ENCODE peak calls at places on chromosomes 1 and 21, in seven cellular contexts. F, H, X, O, R, D and M are unnamed samples. For H3K36me3, the result is how much of the 10 kb centered on the place peaks cover.

GRCh38 chr21:42440187-42440792 is 36.6 kb downstream of the UBASH3A start:
- DNase-seq in X (no peak), O (no peak), R (no peak), F (no peak), D (no peak), H (peak), M (no peak)

GRCh38 chr1:7108251-7108650 is 323.0 kb downstream of the CAMTA1 start:
- DNase-seq in O (no peak), F (no peak), R (no peak), X (no peak), D (no peak), H (no peak), M (no peak)

GRCh38 chr1:84352298-84353106 is 45.8 kb upstream of the DNASE2B start:
- DNase-seq in F (no peak), X (no peak), H (no peak), R (no peak), D (no peak), O (peak), M (no peak)

GRCh38 chr1:64042331-64043100 is 160.9 kb upstream of the UBE2U start:
- DNase-seq in X (peak), D (no peak), O (no peak), F (no peak), H (no peak), R (peak), M (peak)

GRCh38 chr1:159091547-159092397 is 15.2 kb upstream of the AIM2 start:
- DNase-seq in R (no peak), O (no peak), F (no peak), X (no peak), H (no peak), D (no peak), M (no peak)

GRCh38 chr21:22758478-22758877 is 1760.3 kb downstream of the NCAM2 start:
- DNase-seq in F (no peak), X (no peak), H (no peak), O (peak), D (no peak), R (no peak), M (no peak)

GRCh38 chr1:223738465-223739365 is 26.4 kb downstream of the CAPN2 start:
- DNase-seq in R (no peak), X (peak), H (no peak), D (no peak), F (no peak), O (no peak), M (no peak)

GRCh38 chr1:150696590-150696989 is 364 bp downstream of the GOLPH3L start:
- DNase-seq in R (no peak), D (no peak), O (no peak), X (no peak), F (no peak), H (no peak), M (no peak)

GRCh38 chr1:194295690-194296089 is 1109.3 kb upstream of the B3GALT2 start:
- DNase-seq in O (peak), X (no peak), D (peak), R (no peak), H (no peak), F (peak), M (no peak)

GRCh38 chr1:153880962-153881361 is 41.8 kb downstream of the GATAD2B start:
- DNase-seq in H (peak), O (peak), F (no peak), R (peak), X (peak), D (no peak), M (peak)

GRCh38 chr1:84442256-84442655 is 36.8 kb upstream of the RPF1 start:
- DNase-seq in O (no peak), X (no peak), R (no peak), D (no peak), H (no peak), F (no peak), M (no peak)

GRCh38 chr1:91759076-91759475 is 126.9 kb downstream of the TGFBR3 start:
- DNase-seq in F (no peak), H (no peak), D (no peak), O (no peak), X (no peak), R (no peak), M (no peak)

GRCh38 chr1:206555473-206555935 is 48.2 kb downstream of the RASSF5 start:
- DNase-seq in R (no peak), H (peak), F (peak), D (no peak), O (no peak), X (peak), M (no peak)

GRCh38 chr1:4796161-4796998 is 142.0 kb downstream of the AJAP1 start:
- DNase-seq in F (no peak), R (no peak), H (peak), O (no peak), D (no peak), X (no peak), M (no peak)

GRCh38 chr21:17293194-17293593 is 219.6 kb upstream of the CXADR start:
- DNase-seq in R (no peak), X (no peak), D (no peak), F (no peak), O (no peak), H (no peak), M (no peak)

GRCh38 chr1:3078421-3078820 is 9.4 kb downstream of the PRDM16 start:
- DNase-seq in F (no peak), R (no peak), D (no peak), H (no peak), X (no peak), O (no peak), M (no peak)

GRCh38 chr1:9714257-9714718 is 62.8 kb downstream of the PIK3CD start:
- DNase-seq in R (no peak), D (peak), F (peak), O (no peak), H (no peak), X (no peak), M (no peak)

GRCh38 chr1:246789454-246790339 is 65.5 kb downstream of the SCCPDH start:
- DNase-seq in F (peak), O (no peak), D (no peak), R (no peak), H (no peak), X (no peak), M (no peak)

GRCh38 chr1:37575692-37576091 is 19.0 kb downstream of the DNALI1 start:
- DNase-seq in X (no peak), F (no peak), D (no peak), R (no peak), H (no peak), O (no peak), M (no peak)

GRCh38 chr1:205925730-205926129 is 17.5 kb downstream of the SLC26A9 start:
- DNase-seq in H (no peak), R (no peak), F (no peak), X (no peak), O (no peak), D (no peak), M (no peak)

GRCh38 chr1:226482196-226482595 is 66.4 kb upstream of the STUM start:
- DNase-seq in X (no peak), R (no peak), H (no peak), F (no peak), D (no peak), O (no peak), M (no peak)

GRCh38 chr21:34732388-34732821 is 63.6 kb downstream of the CLIC6 start:
- DNase-seq in H (no peak), R (no peak), O (no peak), D (no peak), F (no peak), X (no peak), M (no peak)

DNA sequence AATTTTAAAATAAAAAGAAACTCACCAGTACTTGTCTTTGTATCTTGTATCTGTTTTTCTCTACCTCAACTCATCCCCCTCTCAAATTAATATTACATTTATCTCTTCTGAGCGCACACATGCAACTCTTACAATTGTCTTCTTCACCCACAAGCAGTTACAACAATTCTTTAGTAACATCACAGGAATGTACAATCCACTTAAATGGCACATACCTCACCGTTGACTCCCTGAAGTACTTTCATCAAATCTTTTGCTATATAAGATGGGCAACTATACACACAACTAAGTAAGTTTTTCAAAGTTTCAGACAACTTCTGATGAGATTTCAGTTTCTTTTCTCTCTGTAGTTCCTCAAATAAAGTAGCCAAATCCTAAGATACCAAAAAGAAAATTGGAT is 28.3 kb downstream of the HEATR1 start:
- DNase-seq in O (no peak), F (no peak), H (no peak), R (no peak), X (no peak), D (no peak), M (no peak)
- H3K36me3 ChIP-seq in O (half or more), F (half or more), H (half or more), R (half or more), X (under half), D (under half), M (under half)

DNA sequence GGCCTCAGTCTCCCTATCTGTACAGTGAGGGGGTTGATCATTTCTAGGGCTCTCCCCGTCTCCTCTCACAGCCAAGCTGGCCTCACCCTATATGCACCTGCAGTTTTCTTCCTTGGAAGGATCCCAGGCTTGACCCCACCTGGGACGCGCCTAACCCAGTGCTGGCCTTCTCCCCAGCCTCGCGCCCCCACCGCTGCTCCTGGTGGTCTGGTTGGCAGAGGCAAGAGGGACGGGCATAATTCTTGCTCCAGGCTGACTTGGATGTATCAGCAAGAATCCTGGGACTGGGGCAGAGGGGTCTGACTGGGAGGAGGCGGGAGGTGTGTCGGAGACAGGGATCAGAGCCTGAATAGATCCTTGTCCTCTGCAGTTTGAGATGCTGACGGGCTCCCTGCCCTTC is 25.2 kb downstream of the RPS6KA1 start:
- DNase-seq in R (no peak), H (no peak), D (no peak), O (no peak), X (no peak), F (no peak), M (no peak)
- H3K36me3 ChIP-seq in R (under half), H (half or more), D (under half), O (under half), X (under half), F (under half), M (under half)

DNA sequence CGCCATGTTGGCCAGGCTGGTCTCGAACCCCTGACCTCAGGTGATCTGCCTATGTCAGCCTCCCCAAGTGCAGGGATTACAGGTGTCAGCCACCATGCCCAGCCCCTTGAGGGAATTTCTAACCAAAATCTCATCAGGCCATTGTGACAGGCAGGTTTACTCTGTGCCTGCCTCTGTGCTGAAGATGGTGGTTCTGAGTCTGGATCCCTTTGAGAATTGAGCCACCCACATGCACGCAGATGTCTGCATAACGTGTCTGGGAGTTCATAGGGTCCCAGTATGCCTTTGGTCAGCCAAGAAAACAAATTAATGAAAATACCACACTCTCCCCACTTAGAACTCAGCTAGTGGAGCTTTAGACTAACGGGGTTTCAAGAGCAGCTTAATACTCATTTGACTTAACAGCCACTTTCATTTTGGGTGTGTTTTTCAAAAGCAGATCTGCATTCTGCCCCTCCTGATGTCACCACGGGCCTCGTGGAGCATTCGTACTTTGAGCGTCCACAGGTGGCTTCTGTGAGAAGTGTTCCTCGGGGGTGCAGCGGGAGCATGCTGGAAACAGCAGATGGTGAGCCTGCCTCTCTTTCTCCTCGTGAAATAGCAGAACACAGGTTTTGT is 45.3 kb downstream of the DIP2A start:
- DNase-seq in D (no peak), F (no peak), H (no peak), O (no peak), X (no peak), R (no peak), M (no peak)
- H3K36me3 ChIP-seq in D (under half), F (half or more), H (under half), O (under half), X (under half), R (under half), M (under half)

GRCh38 chr1:19124273-19124672 is 85.8 kb downstream of the UBR4 start:
- DNase-seq in X (no peak), D (no peak), F (peak), H (no peak), R (no peak), O (no peak), M (no peak)
- H3K36me3 ChIP-seq in X (under half), D (half or more), F (half or more), H (half or more), R (half or more), O (half or more), M (half or more)

GRCh38 chr1:2029561-2029960 is 10.4 kb downstream of the GABRD start:
- DNase-seq in R (no peak), H (no peak), D (no peak), F (no peak), O (no peak), X (no peak), M (no peak)
- H3K36me3 ChIP-seq in R (under half), H (under half), D (under half), F (under half), O (under half), X (under half), M (under half)

DNA sequence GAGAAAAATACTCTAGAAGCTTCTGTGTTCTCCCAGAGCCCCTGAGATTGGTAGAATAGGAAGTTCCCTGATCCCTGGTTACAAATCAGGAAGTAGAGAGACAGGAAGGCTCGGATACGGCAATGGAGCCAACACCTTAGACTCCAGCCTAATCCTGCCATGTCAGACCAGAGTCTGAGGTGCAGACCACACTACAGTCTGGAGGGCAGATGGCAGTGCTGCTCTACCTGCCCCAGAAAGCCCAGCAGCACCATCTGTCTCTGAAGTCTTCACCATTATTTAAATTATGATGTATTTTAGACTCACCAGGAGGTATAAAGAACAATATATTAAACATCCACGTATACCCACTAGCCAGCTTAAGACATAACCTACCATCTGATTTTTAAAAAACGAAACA is 93.0 kb downstream of the MTR start:
- DNase-seq in X (no peak), R (no peak), D (no peak), O (no peak), F (no peak), H (no peak), M (no peak)
- H3K36me3 ChIP-seq in X (under half), R (under half), D (under half), O (under half), F (under half), H (half or more), M (under half)

GRCh38 chr1:228162286-228163003 is 3.2 kb upstream of the IBA57 start:
- DNase-seq in O (peak), D (no peak), R (no peak), F (peak), H (peak), X (peak), M (no peak)

GRCh38 chr1:228163004-228163753 is 2.4 kb upstream of the IBA57 start:
- DNase-seq in F (no peak), H (peak), R (no peak), X (peak), D (no peak), O (no peak), M (no peak)

GRCh38 chr1:228161381-228161780 is 4.2 kb upstream of the IBA57 start:
- DNase-seq in R (no peak), O (no peak), F (no peak), H (peak), X (no peak), D (no peak), M (no peak)

GRCh38 chr1:228160201-228160761 is 5.3 kb upstream of the IBA57 start:
- DNase-seq in R (no peak), H (peak), F (no peak), X (no peak), O (no peak), D (no peak), M (no peak)

GRCh38 chr1:228161866-228162265 is 3.7 kb upstream of the IBA57 start:
- DNase-seq in F (no peak), D (no peak), H (no peak), X (no peak), O (no peak), R (no peak), M (no peak)
- H3K36me3 ChIP-seq in F (under half), D (under half), H (under half), X (under half), O (under half), R (under half), M (under half)

GRCh38 chr1:24910210-24910609 is 19.9 kb downstream of the RUNX3 start:
- DNase-seq in X (no peak), R (no peak), D (no peak), H (no peak), F (no peak), O (no peak), M (no peak)
- H3K36me3 ChIP-seq in X (under half), R (under half), D (under half), H (under half), F (under half), O (under half), M (under half)